ENCODE peak calls at places on chromosomes 6 and 20, in six cellular contexts. One of them, this sample, is unnamed.

GRCh38 chr6:32194825-32195651 is 2.6 kb upstream of the GPSM3 start:
- DNase-seq in activated T-cell treated with anti-CD3 and anti-CD28 coated beads for 4 hours: no peak
- DNase-seq in anterior cingulate cortex: peak; percentile 50
- DNase-seq in fibroblast of lung: peak; percentile 45
- DNase-seq in heart right ventricle: no peak
- DNase-seq in glutamatergic neuron: no peak
- DNase-seq in this sample: no peak

GRCh38 chr20:37901667-37902503 is 1.0 kb upstream of the VSTM2L start:
- DNase-seq in activated T-cell treated with anti-CD3 and anti-CD28 coated beads for 4 hours: no peak
- DNase-seq in anterior cingulate cortex: no peak
- DNase-seq in fibroblast of lung: peak; percentile 72
- DNase-seq in heart right ventricle: no peak
- DNase-seq in glutamatergic neuron: no peak
- DNase-seq in this sample: peak; percentile 75

GRCh38 chr20:5031206-5031557 is 29.9 kb upstream of the SLC23A2 start:
- DNase-seq in activated T-cell treated with anti-CD3 and anti-CD28 coated beads for 4 hours: no peak
- DNase-seq in anterior cingulate cortex: no peak
- DNase-seq in fibroblast of lung: no peak
- DNase-seq in heart right ventricle: no peak
- DNase-seq in glutamatergic neuron: no peak
- DNase-seq in this sample: peak; percentile 80

GRCh38 chr20:48904566-48905321 is 16.8 kb upstream of the ARFGEF2 start:
- DNase-seq in activated T-cell treated with anti-CD3 and anti-CD28 coated beads for 4 hours: peak; percentile 66
- DNase-seq in anterior cingulate cortex: peak; percentile 41
- DNase-seq in fibroblast of lung: peak; percentile 36
- DNase-seq in heart right ventricle: peak; percentile 21
- DNase-seq in glutamatergic neuron: peak; percentile 70
- DNase-seq in this sample: peak; percentile 78

GRCh38 chr20:20412750-20413149 is 44.8 kb downstream of the INSM1 start:
- DNase-seq in activated T-cell treated with anti-CD3 and anti-CD28 coated beads for 4 hours: no peak
- DNase-seq in anterior cingulate cortex: no peak
- DNase-seq in fibroblast of lung: peak; percentile 76
- DNase-seq in heart right ventricle: no peak
- DNase-seq in glutamatergic neuron: no peak
- DNase-seq in this sample: no peak

GRCh38 chr20:54940471-54940870 is 465.1 kb downstream of the DOK5 start:
- DNase-seq in activated T-cell treated with anti-CD3 and anti-CD28 coated beads for 4 hours: no peak
- DNase-seq in anterior cingulate cortex: no peak
- DNase-seq in fibroblast of lung: no peak
- DNase-seq in heart right ventricle: no peak
- DNase-seq in glutamatergic neuron: no peak
- DNase-seq in this sample: no peak

GRCh38 chr6:145028144-145028818 is 707.0 kb downstream of the EPM2A start:
- DNase-seq in activated T-cell treated with anti-CD3 and anti-CD28 coated beads for 4 hours: no peak
- DNase-seq in anterior cingulate cortex: no peak
- DNase-seq in fibroblast of lung: no peak
- DNase-seq in heart right ventricle: no peak
- DNase-seq in glutamatergic neuron: no peak
- DNase-seq in this sample: no peak

GRCh38 chr6:3390698-3391097 is 66.2 kb downstream of the SLC22A23 start:
- DNase-seq in activated T-cell treated with anti-CD3 and anti-CD28 coated beads for 4 hours: no peak
- DNase-seq in anterior cingulate cortex: peak; percentile 32
- DNase-seq in fibroblast of lung: peak; percentile 98
- DNase-seq in heart right ventricle: peak; percentile 56
- DNase-seq in glutamatergic neuron: no peak
- DNase-seq in this sample: no peak

GRCh38 chr6:118372413-118372812 is 175.7 kb upstream of the PLN start:
- DNase-seq in activated T-cell treated with anti-CD3 and anti-CD28 coated beads for 4 hours: no peak
- DNase-seq in anterior cingulate cortex: no peak
- DNase-seq in fibroblast of lung: peak; percentile 63
- DNase-seq in heart right ventricle: peak; percentile 21
- DNase-seq in glutamatergic neuron: no peak
- DNase-seq in this sample: no peak

GRCh38 chr20:60589624-60590023 is 631.4 kb downstream of the CDH26 start:
- DNase-seq in activated T-cell treated with anti-CD3 and anti-CD28 coated beads for 4 hours: no peak
- DNase-seq in anterior cingulate cortex: no peak
- DNase-seq in fibroblast of lung: peak; percentile 5
- DNase-seq in heart right ventricle: no peak
- DNase-seq in glutamatergic neuron: no peak
- DNase-seq in this sample: peak; percentile 38

GRCh38 chr6:38239719-38240451 is 399.8 kb downstream of the BTBD9 start:
- DNase-seq in activated T-cell treated with anti-CD3 and anti-CD28 coated beads for 4 hours: no peak
- DNase-seq in anterior cingulate cortex: no peak
- DNase-seq in fibroblast of lung: peak; percentile 82
- DNase-seq in heart right ventricle: no peak
- DNase-seq in glutamatergic neuron: no peak
- DNase-seq in this sample: no peak

GRCh38 chr6:52994789-52995078 is 350 bp downstream of the GSTA4 start:
- DNase-seq in activated T-cell treated with anti-CD3 and anti-CD28 coated beads for 4 hours: peak; percentile 11
- DNase-seq in anterior cingulate cortex: peak; percentile 54
- DNase-seq in fibroblast of lung: peak; percentile 43
- DNase-seq in heart right ventricle: peak; percentile 33
- DNase-seq in glutamatergic neuron: peak; percentile 69
- DNase-seq in this sample: no peak

GRCh38 chr6:21999012-21999528 is 297.8 kb downstream of the PRL start:
- DNase-seq in activated T-cell treated with anti-CD3 and anti-CD28 coated beads for 4 hours: no peak
- DNase-seq in anterior cingulate cortex: no peak
- DNase-seq in fibroblast of lung: peak; percentile 89
- DNase-seq in heart right ventricle: no peak
- DNase-seq in glutamatergic neuron: no peak
- DNase-seq in this sample: no peak

GRCh38 chr6:141288947-141289346 is 843.8 kb upstream of the GJE1 start:
- DNase-seq in activated T-cell treated with anti-CD3 and anti-CD28 coated beads for 4 hours: no peak
- DNase-seq in anterior cingulate cortex: no peak
- DNase-seq in fibroblast of lung: no peak
- DNase-seq in heart right ventricle: no peak
- DNase-seq in glutamatergic neuron: no peak
- DNase-seq in this sample: no peak

GRCh38 chr6:44131880-44132279 is 4.5 kb downstream of the TMEM63B start:
- DNase-seq in activated T-cell treated with anti-CD3 and anti-CD28 coated beads for 4 hours: no peak
- DNase-seq in anterior cingulate cortex: no peak
- DNase-seq in fibroblast of lung: no peak
- DNase-seq in heart right ventricle: no peak
- DNase-seq in glutamatergic neuron: no peak
- DNase-seq in this sample: no peak

GRCh38 chr6:32885698-32886286 is 31.8 kb downstream of the PSMB9 start:
- DNase-seq in activated T-cell treated with anti-CD3 and anti-CD28 coated beads for 4 hours: no peak
- DNase-seq in anterior cingulate cortex: no peak
- DNase-seq in fibroblast of lung: peak; percentile 52
- DNase-seq in heart right ventricle: no peak
- DNase-seq in glutamatergic neuron: no peak
- DNase-seq in this sample: no peak

GRCh38 chr6:15473174-15473573 is 189.7 kb downstream of the DTNBP1 start:
- DNase-seq in activated T-cell treated with anti-CD3 and anti-CD28 coated beads for 4 hours: no peak
- DNase-seq in anterior cingulate cortex: no peak
- DNase-seq in fibroblast of lung: no peak
- DNase-seq in heart right ventricle: no peak
- DNase-seq in glutamatergic neuron: no peak
- DNase-seq in this sample: no peak

GRCh38 chr20:56835829-56836228 is 206.7 kb downstream of the TFAP2C start:
- DNase-seq in activated T-cell treated with anti-CD3 and anti-CD28 coated beads for 4 hours: no peak
- DNase-seq in anterior cingulate cortex: no peak
- DNase-seq in fibroblast of lung: no peak
- DNase-seq in heart right ventricle: no peak
- DNase-seq in glutamatergic neuron: no peak
- DNase-seq in this sample: no peak

GRCh38 chr20:24912397-24913075 is 36.5 kb upstream of the CST7 start:
- DNase-seq in activated T-cell treated with anti-CD3 and anti-CD28 coated beads for 4 hours: no peak
- DNase-seq in anterior cingulate cortex: no peak
- DNase-seq in fibroblast of lung: no peak
- DNase-seq in heart right ventricle: no peak
- DNase-seq in glutamatergic neuron: no peak
- DNase-seq in this sample: no peak